ENCODE peak calls at places on chromosomes 12 and 14, in ten cellular contexts. One of them, this sample, is unnamed.
A peak's percentile ranks its signal among the peaks of the same experiment; 100 is the strongest.

GRCh38 chr12:67720383-67720856 is 71.9 kb downstream of the DYRK2 start:
- DNase-seq in transverse colon: no peak
- DNase-seq in ovary: no peak
- DNase-seq in thoracic aorta: no peak
- DNase-seq in CD4-positive, CD25-positive, alpha-beta regulatory T cell: no peak
- DNase-seq in Panc1: no peak
- DNase-seq in CD8-positive, alpha-beta memory T cell: no peak
- DNase-seq in tibial artery: peak; percentile 76
- DNase-seq in hepatocyte: peak; percentile 35
- DNase-seq in IMR-90: peak; percentile 76
- DNase-seq in this sample: no peak

GRCh38 chr12:43973993-43974392 is 138.1 kb downstream of the TMEM117 start:
- DNase-seq in ovary: no peak
- DNase-seq in CD4-positive, CD25-positive, alpha-beta regulatory T cell: no peak
- DNase-seq in hepatocyte: no peak
- DNase-seq in CD8-positive, alpha-beta memory T cell: no peak
- DNase-seq in tibial artery: no peak
- DNase-seq in thoracic aorta: no peak
- DNase-seq in transverse colon: no peak
- DNase-seq in IMR-90: no peak
- DNase-seq in Panc1: no peak
- DNase-seq in this sample: no peak

GRCh38 chr12:53530056-53530455 is 22.8 kb upstream of the NPFF start:
- DNase-seq in ovary: no peak
- DNase-seq in IMR-90: no peak
- DNase-seq in CD8-positive, alpha-beta memory T cell: no peak
- DNase-seq in CD4-positive, CD25-positive, alpha-beta regulatory T cell: no peak
- DNase-seq in thoracic aorta: no peak
- DNase-seq in Panc1: no peak
- DNase-seq in transverse colon: no peak
- DNase-seq in tibial artery: no peak
- DNase-seq in hepatocyte: no peak
- DNase-seq in this sample: no peak

GRCh38 chr12:46224401-46224800 is 44.4 kb downstream of the SLC38A1 start:
- DNase-seq in tibial artery: peak; percentile 88
- DNase-seq in CD4-positive, CD25-positive, alpha-beta regulatory T cell: no peak
- DNase-seq in ovary: peak; percentile 32
- DNase-seq in Panc1: no peak
- DNase-seq in IMR-90: peak; percentile 39
- DNase-seq in CD8-positive, alpha-beta memory T cell: no peak
- DNase-seq in thoracic aorta: no peak
- DNase-seq in transverse colon: peak; percentile 39
- DNase-seq in hepatocyte: no peak
- DNase-seq in this sample: no peak

GRCh38 chr12:96465896-96466295 is 23.5 kb upstream of the CFAP54 start:
- DNase-seq in CD8-positive, alpha-beta memory T cell: no peak
- DNase-seq in IMR-90: no peak
- DNase-seq in CD4-positive, CD25-positive, alpha-beta regulatory T cell: no peak
- DNase-seq in hepatocyte: no peak
- DNase-seq in tibial artery: no peak
- DNase-seq in transverse colon: no peak
- DNase-seq in ovary: no peak
- DNase-seq in thoracic aorta: no peak
- DNase-seq in Panc1: no peak
- DNase-seq in this sample: no peak

GRCh38 chr14:95452176-95452889 is 64.1 kb downstream of the SYNE3 start:
- DNase-seq in tibial artery: no peak
- DNase-seq in CD8-positive, alpha-beta memory T cell: no peak
- DNase-seq in thoracic aorta: no peak
- DNase-seq in hepatocyte: no peak
- DNase-seq in Panc1: no peak
- DNase-seq in IMR-90: no peak
- DNase-seq in CD4-positive, CD25-positive, alpha-beta regulatory T cell: no peak
- DNase-seq in transverse colon: no peak
- DNase-seq in ovary: no peak
- DNase-seq in this sample: no peak

GRCh38 chr12:78120866-78121590 is 290.3 kb downstream of the NAV3 start:
- DNase-seq in ovary: no peak
- DNase-seq in transverse colon: no peak
- DNase-seq in tibial artery: no peak
- DNase-seq in Panc1: no peak
- DNase-seq in CD8-positive, alpha-beta memory T cell: no peak
- DNase-seq in thoracic aorta: no peak
- DNase-seq in IMR-90: peak; percentile 52
- DNase-seq in hepatocyte: no peak
- DNase-seq in CD4-positive, CD25-positive, alpha-beta regulatory T cell: no peak
- DNase-seq in this sample: no peak

GRCh38 chr14:77355811-77356210 is 21.1 kb downstream of the TMED8 start:
- DNase-seq in CD4-positive, CD25-positive, alpha-beta regulatory T cell: no peak
- DNase-seq in ovary: no peak
- DNase-seq in transverse colon: no peak
- DNase-seq in thoracic aorta: no peak
- DNase-seq in Panc1: no peak
- DNase-seq in IMR-90: no peak
- DNase-seq in tibial artery: no peak
- DNase-seq in CD8-positive, alpha-beta memory T cell: no peak
- DNase-seq in hepatocyte: no peak
- DNase-seq in this sample: no peak

GRCh38 chr12:128178971-128179370 is 88.0 kb upstream of the TMEM132C start:
- DNase-seq in ovary: no peak
- DNase-seq in tibial artery: no peak
- DNase-seq in transverse colon: no peak
- DNase-seq in CD8-positive, alpha-beta memory T cell: no peak
- DNase-seq in Panc1: no peak
- DNase-seq in thoracic aorta: no peak
- DNase-seq in IMR-90: no peak
- DNase-seq in hepatocyte: peak; percentile 20
- DNase-seq in CD4-positive, CD25-positive, alpha-beta regulatory T cell: no peak
- DNase-seq in this sample: no peak

GRCh38 chr12:88574278-88574677 is 6.0 kb downstream of the KITLG start:
- DNase-seq in hepatocyte: no peak
- DNase-seq in IMR-90: peak; percentile 45
- DNase-seq in ovary: no peak
- DNase-seq in Panc1: no peak
- DNase-seq in thoracic aorta: no peak
- DNase-seq in CD8-positive, alpha-beta memory T cell: no peak
- DNase-seq in CD4-positive, CD25-positive, alpha-beta regulatory T cell: no peak
- DNase-seq in tibial artery: no peak
- DNase-seq in transverse colon: no peak
- DNase-seq in this sample: no peak

GRCh38 chr12:88633312-88633711 is 53.0 kb upstream of the KITLG start:
- DNase-seq in transverse colon: no peak
- DNase-seq in ovary: no peak
- DNase-seq in Panc1: no peak
- DNase-seq in tibial artery: no peak
- DNase-seq in hepatocyte: no peak
- DNase-seq in CD4-positive, CD25-positive, alpha-beta regulatory T cell: no peak
- DNase-seq in thoracic aorta: no peak
- DNase-seq in IMR-90: peak; percentile 18
- DNase-seq in CD8-positive, alpha-beta memory T cell: no peak
- DNase-seq in this sample: no peak

GRCh38 chr12:69274861-69275260 is 35.5 kb downstream of the CPSF6 start:
- DNase-seq in transverse colon: no peak
- DNase-seq in CD8-positive, alpha-beta memory T cell: no peak
- DNase-seq in hepatocyte: no peak
- DNase-seq in CD4-positive, CD25-positive, alpha-beta regulatory T cell: no peak
- DNase-seq in Panc1: no peak
- DNase-seq in thoracic aorta: no peak
- DNase-seq in ovary: no peak
- DNase-seq in IMR-90: peak; percentile 48
- DNase-seq in tibial artery: no peak
- DNase-seq in this sample: no peak

GRCh38 chr12:19239616-19240234 is 110.2 kb downstream of the PLEKHA5 start:
- DNase-seq in CD8-positive, alpha-beta memory T cell: no peak
- DNase-seq in CD4-positive, CD25-positive, alpha-beta regulatory T cell: no peak
- DNase-seq in thoracic aorta: no peak
- DNase-seq in tibial artery: no peak
- DNase-seq in ovary: no peak
- DNase-seq in Panc1: no peak
- DNase-seq in transverse colon: no peak
- DNase-seq in hepatocyte: no peak
- DNase-seq in IMR-90: peak; percentile 86
- DNase-seq in this sample: no peak

GRCh38 chr14:73105727-73106126 is 30.6 kb upstream of the PSEN1 start:
- DNase-seq in IMR-90: no peak
- DNase-seq in tibial artery: no peak
- DNase-seq in thoracic aorta: no peak
- DNase-seq in Panc1: no peak
- DNase-seq in transverse colon: no peak
- DNase-seq in ovary: no peak
- DNase-seq in hepatocyte: no peak
- DNase-seq in CD4-positive, CD25-positive, alpha-beta regulatory T cell: no peak
- DNase-seq in CD8-positive, alpha-beta memory T cell: no peak
- DNase-seq in this sample: no peak

GRCh38 chr12:122981587-122982493 is 1.4 kb downstream of the ARL6IP4 start:
- DNase-seq in CD4-positive, CD25-positive, alpha-beta regulatory T cell: no peak
- DNase-seq in IMR-90: no peak
- DNase-seq in transverse colon: no peak
- DNase-seq in Panc1: no peak
- DNase-seq in CD8-positive, alpha-beta memory T cell: no peak
- DNase-seq in ovary: no peak
- DNase-seq in tibial artery: peak; percentile 66
- DNase-seq in hepatocyte: no peak
- DNase-seq in thoracic aorta: no peak
- DNase-seq in this sample: no peak
- H3K4me1 ChIP-seq in CD4-positive, CD25-positive, alpha-beta regulatory T cell: peaks cover 64% of the 10 kb centered on the region
- H3K4me1 ChIP-seq in IMR-90: peaks cover 27% of the 10 kb centered on the region
- H3K4me1 ChIP-seq in transverse colon: peaks cover 28% of the 10 kb centered on the region
- H3K4me1 ChIP-seq in Panc1: peaks cover 42% of the 10 kb centered on the region
- H3K4me1 ChIP-seq in CD8-positive, alpha-beta memory T cell: peaks cover 43% of the 10 kb centered on the region
- H3K4me1 ChIP-seq in ovary: peaks cover 31% of the 10 kb centered on the region
- H3K4me1 ChIP-seq in tibial artery: peaks cover 81% of the 10 kb centered on the region
- H3K4me1 ChIP-seq in hepatocyte: peaks cover 36% of the 10 kb centered on the region
- H3K4me1 ChIP-seq in thoracic aorta: peaks cover 44% of the 10 kb centered on the region
- H3K4me1 ChIP-seq in this sample: peaks cover 29% of the 10 kb centered on the region

DNA sequence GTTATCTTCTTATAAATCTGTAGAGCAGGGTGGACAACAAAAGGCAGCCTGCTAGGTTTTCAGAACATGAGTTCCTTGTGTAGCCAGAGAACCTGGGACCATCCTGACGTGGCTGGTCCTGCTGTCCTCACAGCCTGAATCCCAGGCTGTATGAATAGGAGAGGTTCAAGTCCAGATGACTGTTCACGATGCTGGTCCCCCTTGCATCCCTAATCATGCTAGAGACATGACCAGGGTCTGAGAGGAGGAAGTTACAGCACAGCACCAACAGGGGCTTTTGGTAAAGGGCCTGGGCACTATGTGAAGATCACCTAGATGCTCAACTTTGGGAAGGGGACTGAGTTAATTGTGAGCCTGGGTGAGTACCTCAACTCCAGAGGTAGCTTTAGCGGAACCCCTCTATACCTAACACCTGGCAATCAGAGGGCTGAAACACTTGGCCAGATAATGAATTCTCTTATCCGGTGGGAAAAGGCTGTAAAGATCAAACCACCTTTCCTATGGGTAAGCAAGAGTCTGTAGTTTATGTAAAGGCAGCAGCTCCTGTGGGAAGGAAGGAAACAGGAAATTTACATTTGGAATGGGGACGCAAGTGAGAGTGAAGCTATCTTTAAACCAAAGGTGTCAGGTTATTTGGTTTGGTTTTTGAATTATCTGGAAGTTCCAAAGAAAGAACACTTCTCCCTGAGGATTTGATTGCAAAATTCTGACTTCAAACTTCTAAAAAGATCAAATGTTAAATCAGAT is 112.8 kb downstream of the DAD1 start:
- DNase-seq in thoracic aorta: no peak
- DNase-seq in transverse colon: no peak
- DNase-seq in Panc1: no peak
- DNase-seq in CD4-positive, CD25-positive, alpha-beta regulatory T cell: no peak
- DNase-seq in hepatocyte: no peak
- DNase-seq in tibial artery: no peak
- DNase-seq in IMR-90: no peak
- DNase-seq in CD8-positive, alpha-beta memory T cell: no peak
- DNase-seq in ovary: no peak
- DNase-seq in this sample: no peak
- H3K4me1 ChIP-seq in thoracic aorta: peaks cover 4% of the 10 kb centered on the region
- H3K4me1 ChIP-seq in transverse colon: no peaks in the 10 kb centered on the region
- H3K4me1 ChIP-seq in Panc1: no peaks in the 10 kb centered on the region
- H3K4me1 ChIP-seq in CD4-positive, CD25-positive, alpha-beta regulatory T cell: no peaks in the 10 kb centered on the region
- H3K4me1 ChIP-seq in hepatocyte: no peaks in the 10 kb centered on the region
- H3K4me1 ChIP-seq in tibial artery: peaks cover 30% of the 10 kb centered on the region
- H3K4me1 ChIP-seq in IMR-90: no peaks in the 10 kb centered on the region
- H3K4me1 ChIP-seq in CD8-positive, alpha-beta memory T cell: no peaks in the 10 kb centered on the region
- H3K4me1 ChIP-seq in ovary: peaks cover 25% of the 10 kb centered on the region
- H3K4me1 ChIP-seq in this sample: no peaks in the 10 kb centered on the region

GRCh38 chr14:104145826-104146642 is 7.6 kb downstream of the KIF26A start:
- DNase-seq in transverse colon: no peak
- DNase-seq in thoracic aorta: no peak
- DNase-seq in hepatocyte: no peak
- DNase-seq in Panc1: no peak
- DNase-seq in CD4-positive, CD25-positive, alpha-beta regulatory T cell: no peak
- DNase-seq in ovary: peak; percentile 17
- DNase-seq in IMR-90: no peak
- DNase-seq in CD8-positive, alpha-beta memory T cell: peak; percentile 35
- DNase-seq in tibial artery: peak; percentile 62
- DNase-seq in this sample: no peak

GRCh38 chr14:104144911-104145825 is 6.8 kb downstream of the KIF26A start:
- DNase-seq in tibial artery: peak; percentile 54
- DNase-seq in Panc1: no peak
- DNase-seq in thoracic aorta: no peak
- DNase-seq in hepatocyte: no peak
- DNase-seq in transverse colon: no peak
- DNase-seq in CD8-positive, alpha-beta memory T cell: peak; percentile 35
- DNase-seq in IMR-90: no peak
- DNase-seq in CD4-positive, CD25-positive, alpha-beta regulatory T cell: no peak
- DNase-seq in ovary: peak; percentile 27
- DNase-seq in this sample: no peak

GRCh38 chr14:104143071-104143470 is 4.7 kb downstream of the KIF26A start:
- DNase-seq in CD8-positive, alpha-beta memory T cell: no peak
- DNase-seq in tibial artery: peak; percentile 50
- DNase-seq in Panc1: no peak
- DNase-seq in thoracic aorta: no peak
- DNase-seq in transverse colon: no peak
- DNase-seq in hepatocyte: no peak
- DNase-seq in ovary: no peak
- DNase-seq in IMR-90: no peak
- DNase-seq in CD4-positive, CD25-positive, alpha-beta regulatory T cell: no peak
- DNase-seq in this sample: no peak

GRCh38 chr14:104143521-104144452 is 5.4 kb downstream of the KIF26A start:
- DNase-seq in Panc1: no peak
- DNase-seq in thoracic aorta: no peak
- DNase-seq in ovary: peak; percentile 12
- DNase-seq in CD8-positive, alpha-beta memory T cell: peak; percentile 35
- DNase-seq in IMR-90: no peak
- DNase-seq in hepatocyte: no peak
- DNase-seq in tibial artery: peak; percentile 62
- DNase-seq in transverse colon: no peak
- DNase-seq in CD4-positive, CD25-positive, alpha-beta regulatory T cell: no peak
- DNase-seq in this sample: no peak

GRCh38 chr14:104144453-104144790 is 6.0 kb downstream of the KIF26A start:
- DNase-seq in tibial artery: no peak
- DNase-seq in transverse colon: no peak
- DNase-seq in thoracic aorta: no peak
- DNase-seq in ovary: no peak
- DNase-seq in CD4-positive, CD25-positive, alpha-beta regulatory T cell: no peak
- DNase-seq in Panc1: no peak
- DNase-seq in hepatocyte: no peak
- DNase-seq in CD8-positive, alpha-beta memory T cell: peak; percentile 8
- DNase-seq in IMR-90: no peak
- DNase-seq in this sample: no peak
- H3K4me1 ChIP-seq in tibial artery: no peaks in the 10 kb centered on the region
- H3K4me1 ChIP-seq in transverse colon: no peaks in the 10 kb centered on the region
- H3K4me1 ChIP-seq in thoracic aorta: no peaks in the 10 kb centered on the region
- H3K4me1 ChIP-seq in ovary: peaks cover 3% of the 10 kb centered on the region
- H3K4me1 ChIP-seq in CD4-positive, CD25-positive, alpha-beta regulatory T cell: no peaks in the 10 kb centered on the region
- H3K4me1 ChIP-seq in Panc1: peaks cover 1% of the 10 kb centered on the region
- H3K4me1 ChIP-seq in hepatocyte: peaks cover 22% of the 10 kb centered on the region
- H3K4me1 ChIP-seq in CD8-positive, alpha-beta memory T cell: no peaks in the 10 kb centered on the region
- H3K4me1 ChIP-seq in IMR-90: no peaks in the 10 kb centered on the region
- H3K4me1 ChIP-seq in this sample: peaks cover 25% of the 10 kb centered on the region

GRCh38 chr14:105482486-105483110 is 4.1 kb upstream of the CRIP1 start:
- DNase-seq in IMR-90: no peak
- DNase-seq in thoracic aorta: no peak
- DNase-seq in transverse colon: no peak
- DNase-seq in tibial artery: no peak
- DNase-seq in hepatocyte: no peak
- DNase-seq in ovary: no peak
- DNase-seq in CD4-positive, CD25-positive, alpha-beta regulatory T cell: no peak
- DNase-seq in CD8-positive, alpha-beta memory T cell: peak; percentile 50
- DNase-seq in Panc1: no peak
- DNase-seq in this sample: no peak
- H3K4me1 ChIP-seq in IMR-90: peaks cover 15% of the 10 kb centered on the region
- H3K4me1 ChIP-seq in thoracic aorta: peaks cover 38% of the 10 kb centered on the region
- H3K4me1 ChIP-seq in transverse colon: peaks cover 36% of the 10 kb centered on the region
- H3K4me1 ChIP-seq in tibial artery: peaks cover 94% of the 10 kb centered on the region
- H3K4me1 ChIP-seq in hepatocyte: peaks cover 27% of the 10 kb centered on the region
- H3K4me1 ChIP-seq in ovary: peaks cover 15% of the 10 kb centered on the region
- H3K4me1 ChIP-seq in CD4-positive, CD25-positive, alpha-beta regulatory T cell: peaks cover 96% of the 10 kb centered on the region
- H3K4me1 ChIP-seq in CD8-positive, alpha-beta memory T cell: peaks cover 72% of the 10 kb centered on the region
- H3K4me1 ChIP-seq in Panc1: peaks cover 59% of the 10 kb centered on the region
- H3K4me1 ChIP-seq in this sample: peaks cover 28% of the 10 kb centered on the region